ENCODE peak calls at places on chromosomes 12 and 14, in five cellular contexts. One of them, this sample, is unnamed.

GRCh38 chr12:48923117-48923516 is 2.2 kb downstream of the FKBP11 start:
- DNase-seq in SK-N-SH: no peak
- DNase-seq in HL-60: no peak
- DNase-seq in spleen: no peak
- DNase-seq in GM23338: no peak
- DNase-seq in this sample: no peak

GRCh38 chr12:115134298-115134697 is 450.3 kb upstream of the TBX3 start:
- DNase-seq in SK-N-SH: no peak
- DNase-seq in HL-60: no peak
- DNase-seq in spleen: no peak
- DNase-seq in GM23338: no peak
- DNase-seq in this sample: no peak

GRCh38 chr12:47896633-47897032 is 8.2 kb downstream of the VDR start:
- DNase-seq in SK-N-SH: no peak
- DNase-seq in HL-60: no peak
- DNase-seq in spleen: no peak
- DNase-seq in GM23338: peak; percentile 16
- DNase-seq in this sample: no peak

GRCh38 chr12:46088040-46088439 is 97.7 kb upstream of the SCAF11 start:
- DNase-seq in SK-N-SH: no peak
- DNase-seq in HL-60: no peak
- DNase-seq in spleen: no peak
- DNase-seq in GM23338: no peak
- DNase-seq in this sample: no peak

GRCh38 chr14:69715725-69716482 is 51.0 kb upstream of the SRSF5 start:
- DNase-seq in SK-N-SH: peak; percentile 80
- DNase-seq in HL-60: peak; percentile 43
- DNase-seq in spleen: no peak
- DNase-seq in GM23338: no peak
- DNase-seq in this sample: no peak

GRCh38 chr14:106883218-106883692 is 1356.9 kb downstream of the TMEM121 start:
- DNase-seq in SK-N-SH: peak; percentile 27
- DNase-seq in HL-60: peak; percentile 45
- DNase-seq in spleen: peak; percentile 85
- DNase-seq in GM23338: peak; percentile 1
- DNase-seq in this sample: no peak

GRCh38 chr14:21106506-21107359 is 5.9 kb downstream of the TMEM253 start:
- DNase-seq in SK-N-SH: peak; percentile 71
- DNase-seq in HL-60: peak; percentile 87
- DNase-seq in spleen: peak; percentile 91
- DNase-seq in GM23338: peak; percentile 93
- DNase-seq in this sample: no peak

GRCh38 chr12:67592228-67593011 is 56.1 kb upstream of the DYRK2 start:
- DNase-seq in SK-N-SH: no peak
- DNase-seq in HL-60: no peak
- DNase-seq in spleen: no peak
- DNase-seq in GM23338: no peak
- DNase-seq in this sample: peak; percentile 41

GRCh38 chr12:75129275-75129674 is 80.4 kb downstream of the KCNC2 start:
- DNase-seq in SK-N-SH: no peak
- DNase-seq in HL-60: no peak
- DNase-seq in spleen: no peak
- DNase-seq in GM23338: no peak
- DNase-seq in this sample: no peak

GRCh38 chr12:116529048-116529447 is 30.1 kb upstream of the MAP1LC3B2 start:
- DNase-seq in SK-N-SH: no peak
- DNase-seq in HL-60: no peak
- DNase-seq in spleen: no peak
- DNase-seq in GM23338: no peak
- DNase-seq in this sample: no peak

GRCh38 chr12:89566615-89567014 is 40.8 kb upstream of the POC1B start:
- DNase-seq in SK-N-SH: no peak
- DNase-seq in HL-60: no peak
- DNase-seq in spleen: no peak
- DNase-seq in GM23338: no peak
- DNase-seq in this sample: no peak

GRCh38 chr14:32417956-32418552 is 89.0 kb downstream of the AKAP6 start:
- DNase-seq in SK-N-SH: no peak
- DNase-seq in HL-60: no peak
- DNase-seq in spleen: no peak
- DNase-seq in GM23338: no peak
- DNase-seq in this sample: no peak

GRCh38 chr12:113552760-113553159 is 81.1 kb upstream of the LHX5 start:
- DNase-seq in SK-N-SH: no peak
- DNase-seq in HL-60: no peak
- DNase-seq in spleen: no peak
- DNase-seq in GM23338: no peak
- DNase-seq in this sample: no peak

GRCh38 chr14:81737938-81738337 is 204.3 kb upstream of the SEL1L start:
- DNase-seq in SK-N-SH: no peak
- DNase-seq in HL-60: no peak
- DNase-seq in spleen: no peak
- DNase-seq in GM23338: no peak
- DNase-seq in this sample: no peak

GRCh38 chr12:131720921-131721320 is 10.0 kb downstream of the SFSWAP start:
- DNase-seq in SK-N-SH: no peak
- DNase-seq in HL-60: no peak
- DNase-seq in spleen: no peak
- DNase-seq in GM23338: no peak
- DNase-seq in this sample: no peak

GRCh38 chr12:75556306-75556899 is 45.0 kb upstream of the KRR1 start:
- DNase-seq in SK-N-SH: no peak
- DNase-seq in HL-60: no peak
- DNase-seq in spleen: no peak
- DNase-seq in GM23338: no peak
- DNase-seq in this sample: no peak

GRCh38 chr12:11085419-11085818 is 6.7 kb downstream of the TAS2R43 start:
- DNase-seq in SK-N-SH: no peak
- DNase-seq in HL-60: no peak
- DNase-seq in spleen: no peak
- DNase-seq in GM23338: no peak
- DNase-seq in this sample: no peak

GRCh38 chr14:55372423-55372822 is 39.2 kb downstream of the ATG14 start:
- DNase-seq in SK-N-SH: no peak
- DNase-seq in HL-60: no peak
- DNase-seq in spleen: no peak
- DNase-seq in GM23338: no peak
- DNase-seq in this sample: no peak

GRCh38 chr14:80955434-80955939 is at the start of gene TSHR:
- DNase-seq in SK-N-SH: no peak
- DNase-seq in HL-60: no peak
- DNase-seq in spleen: no peak
- DNase-seq in GM23338: peak; percentile 58
- DNase-seq in this sample: no peak

GRCh38 chr14:68655021-68655811 is 137.7 kb downstream of the ZFP36L1 start:
- DNase-seq in SK-N-SH: peak; percentile 75
- DNase-seq in HL-60: no peak
- DNase-seq in spleen: peak; percentile 58
- DNase-seq in GM23338: no peak
- DNase-seq in this sample: no peak

GRCh38 chr12:52050116-52050770 is 999 bp upstream of the NR4A1 start:
- DNase-seq in SK-N-SH: no peak
- DNase-seq in HL-60: no peak
- DNase-seq in spleen: peak; percentile 79
- DNase-seq in GM23338: peak; percentile 68
- DNase-seq in this sample: no peak

GRCh38 chr14:67697006-67697405 is 1.4 kb upstream of the RDH11 start:
- DNase-seq in SK-N-SH: no peak
- DNase-seq in HL-60: no peak
- DNase-seq in spleen: no peak
- DNase-seq in GM23338: no peak
- DNase-seq in this sample: no peak

GRCh38 chr12:45259732-45260480 is 44.0 kb downstream of the ANO6 start:
- DNase-seq in SK-N-SH: no peak
- DNase-seq in HL-60: peak; percentile 55
- DNase-seq in spleen: no peak
- DNase-seq in GM23338: no peak
- DNase-seq in this sample: no peak

GRCh38 chr14:100307215-100308111 is 1.2 kb upstream of the SLC25A29 start:
- DNase-seq in SK-N-SH: peak; percentile 78
- DNase-seq in HL-60: peak; percentile 69
- DNase-seq in spleen: peak; percentile 84
- DNase-seq in GM23338: peak; percentile 66
- DNase-seq in this sample: no peak

GRCh38 chr14:71166434-71166833 is 259.2 kb downstream of the PCNX1 start:
- DNase-seq in SK-N-SH: peak; percentile 70
- DNase-seq in HL-60: no peak
- DNase-seq in spleen: no peak
- DNase-seq in GM23338: peak; percentile 86
- DNase-seq in this sample: no peak

GRCh38 chr12:76947270-76947669 is 68.5 kb upstream of the CSRP2 start:
- DNase-seq in SK-N-SH: no peak
- DNase-seq in HL-60: no peak
- DNase-seq in spleen: no peak
- DNase-seq in GM23338: no peak
- DNase-seq in this sample: no peak

GRCh38 chr12:76948895-76949294 is 70.1 kb upstream of the CSRP2 start:
- DNase-seq in SK-N-SH: peak; percentile 45
- DNase-seq in HL-60: no peak
- DNase-seq in spleen: no peak
- DNase-seq in GM23338: no peak
- DNase-seq in this sample: no peak

GRCh38 chr12:76957306-76957705 is 78.5 kb upstream of the CSRP2 start:
- DNase-seq in SK-N-SH: no peak
- DNase-seq in HL-60: no peak
- DNase-seq in spleen: no peak
- DNase-seq in GM23338: no peak
- DNase-seq in this sample: no peak

DNA sequence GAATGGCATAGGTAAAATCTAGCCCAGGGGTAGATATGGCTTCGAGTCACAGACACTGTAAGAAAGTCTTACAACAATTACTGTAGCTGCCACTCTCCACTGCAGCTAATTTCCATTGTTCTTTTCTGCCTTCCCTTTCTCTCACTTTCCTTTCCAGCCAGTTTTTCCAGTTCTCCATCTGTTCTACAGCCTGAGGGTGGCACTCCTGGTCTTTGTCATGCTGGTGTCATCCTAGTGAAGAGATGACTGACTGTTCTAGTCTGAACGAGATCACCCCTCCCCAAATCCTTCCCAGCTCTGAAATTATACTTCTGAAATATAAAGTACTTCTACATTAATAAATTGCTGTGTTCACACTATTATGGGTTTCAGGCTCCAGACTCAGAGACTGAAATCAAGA is 74.2 kb upstream of the CSRP2 start:
- DNase-seq in SK-N-SH: peak; percentile 55
- DNase-seq in HL-60: no peak
- DNase-seq in spleen: no peak
- DNase-seq in GM23338: peak; percentile 62
- DNase-seq in this sample: no peak
- TF ChIP-seq CTCF in SK-N-SH: peak; percentile 40
- TF ChIP-seq CTCF in HL-60: no peak
- TF ChIP-seq CTCF in spleen: no peak
- TF ChIP-seq CTCF in GM23338: peak; percentile 50
- TF ChIP-seq CTCF in this sample: no peak

GRCh38 chr12:124684971-124685688 is 117.7 kb upstream of the NCOR2 start:
- DNase-seq in SK-N-SH: no peak
- DNase-seq in HL-60: no peak
- DNase-seq in spleen: no peak
- DNase-seq in GM23338: no peak
- DNase-seq in this sample: no peak
- H3K4me3 ChIP-seq in SK-N-SH: peak overlapping the region; percentile 60
- H3K4me3 ChIP-seq in HL-60: no peak overlapping the region
- H3K4me3 ChIP-seq in spleen: no peak overlapping the region
- H3K4me3 ChIP-seq in GM23338: no peak overlapping the region
- H3K4me3 ChIP-seq in this sample: no peak overlapping the region

DNA sequence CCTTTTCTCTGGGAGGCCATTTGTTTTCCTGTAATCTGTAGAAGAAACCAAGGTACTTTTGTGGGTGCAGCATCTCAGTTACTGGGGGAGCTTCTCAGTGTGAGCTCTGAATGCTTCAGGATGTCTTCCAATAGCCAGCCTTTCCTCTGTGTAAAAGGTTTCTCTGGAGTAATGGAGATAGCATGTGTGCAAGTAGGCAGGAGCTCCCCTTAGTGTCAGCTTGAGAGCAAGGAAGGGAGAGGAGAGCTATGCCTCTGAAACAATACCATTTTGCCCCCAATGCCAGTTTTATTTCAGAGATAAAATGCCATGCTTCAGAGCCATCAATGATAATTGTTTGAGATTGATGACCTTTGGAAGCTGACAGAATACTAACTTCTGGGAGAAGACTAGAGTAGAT is 125.5 kb downstream of the CRADD start:
- DNase-seq in SK-N-SH: no peak
- DNase-seq in HL-60: no peak
- DNase-seq in spleen: no peak
- DNase-seq in GM23338: peak; percentile 21
- DNase-seq in this sample: no peak
- TF ChIP-seq CTCF in SK-N-SH: peak; percentile 45
- TF ChIP-seq CTCF in HL-60: no peak
- TF ChIP-seq CTCF in spleen: no peak
- TF ChIP-seq CTCF in GM23338: no peak
- TF ChIP-seq CTCF in this sample: no peak

GRCh38 chr14:104086661-104087461 is 1.4 kb downstream of the ASPG start:
- DNase-seq in SK-N-SH: peak; percentile 49
- DNase-seq in HL-60: no peak
- DNase-seq in spleen: no peak
- DNase-seq in GM23338: peak; percentile 1
- DNase-seq in this sample: no peak

GRCh38 chr14:104085032-104085888 is at the start of gene ASPG:
- DNase-seq in SK-N-SH: peak; percentile 50
- DNase-seq in HL-60: no peak
- DNase-seq in spleen: peak; percentile 69
- DNase-seq in GM23338: peak; percentile 83
- DNase-seq in this sample: no peak

GRCh38 chr14:104085889-104086201 is 345 bp downstream of the ASPG start:
- DNase-seq in SK-N-SH: peak; percentile 33
- DNase-seq in HL-60: no peak
- DNase-seq in spleen: no peak
- DNase-seq in GM23338: peak; percentile 21
- DNase-seq in this sample: no peak

GRCh38 chr14:104087505-104087904 is 2.0 kb downstream of the ASPG start:
- DNase-seq in SK-N-SH: no peak
- DNase-seq in HL-60: no peak
- DNase-seq in spleen: no peak
- DNase-seq in GM23338: peak; percentile 0
- DNase-seq in this sample: no peak

GRCh38 chr14:104086210-104086660 is 735 bp downstream of the ASPG start:
- DNase-seq in SK-N-SH: peak; percentile 33
- DNase-seq in HL-60: no peak
- DNase-seq in spleen: no peak
- DNase-seq in GM23338: no peak
- DNase-seq in this sample: no peak
- H3K4me3 ChIP-seq in SK-N-SH: no peak overlapping the region
- H3K4me3 ChIP-seq in HL-60: no peak overlapping the region
- H3K4me3 ChIP-seq in spleen: no peak overlapping the region
- H3K4me3 ChIP-seq in GM23338: peak overlapping the region; percentile 62
- H3K4me3 ChIP-seq in this sample: no peak overlapping the region

DNA sequence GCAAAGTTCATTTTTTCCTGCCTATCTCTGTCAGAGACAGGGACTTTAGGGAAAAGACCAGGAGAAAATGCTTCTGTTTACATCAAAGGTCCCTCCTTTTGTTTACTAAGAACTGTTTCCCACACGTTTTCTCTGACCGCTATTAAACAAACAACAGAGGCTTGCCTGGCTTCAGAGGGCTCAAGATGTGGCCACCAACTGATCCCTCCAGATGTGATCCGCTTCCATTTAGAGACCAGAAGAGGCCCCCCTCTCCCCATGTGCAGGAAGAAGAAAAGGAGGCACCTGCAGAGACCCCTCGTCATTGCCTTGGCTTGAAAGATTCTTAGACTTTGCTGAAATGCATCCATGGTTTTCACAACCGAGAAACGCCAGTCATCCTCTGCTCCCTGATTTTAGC is 217.9 kb upstream of the PWP1 start:
- DNase-seq in SK-N-SH: no peak
- DNase-seq in HL-60: no peak
- DNase-seq in spleen: peak; percentile 16
- DNase-seq in GM23338: peak; percentile 43
- DNase-seq in this sample: no peak
- TF ChIP-seq CTCF in SK-N-SH: no peak
- TF ChIP-seq CTCF in HL-60: no peak
- TF ChIP-seq CTCF in spleen: no peak
- TF ChIP-seq CTCF in GM23338: no peak
- TF ChIP-seq CTCF in this sample: no peak

This sample was measured in GM12864.